ENCODE peak calls at places on chromosomes 2 and 18, in eight cellular contexts. One of them, this sample, is unnamed.

GRCh38 chr2:45992021-45992745 is 305.0 kb upstream of the EPAS1 start:
- DNase-seq in testis: no peak
- DNase-seq in colonic mucosa: peak; percentile 84
- DNase-seq in GM23248: peak; percentile 93
- DNase-seq in naive thymus-derived CD4-positive, alpha-beta T cell: no peak
- DNase-seq in lung: peak; percentile 82
- DNase-seq in tibial artery: peak; percentile 85
- DNase-seq in neural progenitor cell: no peak
- DNase-seq in this sample: peak; percentile 84

GRCh38 chr2:218290316-218291261 is 1.7 kb downstream of the TMBIM1 start:
- DNase-seq in tibial artery: no peak
- DNase-seq in colonic mucosa: no peak
- DNase-seq in lung: no peak
- DNase-seq in GM23248: peak; percentile 28
- DNase-seq in neural progenitor cell: no peak
- DNase-seq in naive thymus-derived CD4-positive, alpha-beta T cell: peak; percentile 42
- DNase-seq in testis: no peak
- DNase-seq in this sample: no peak

GRCh38 chr2:113232123-113232522 is 46.6 kb downstream of the PAX8 start:
- DNase-seq in tibial artery: no peak
- DNase-seq in colonic mucosa: no peak
- DNase-seq in GM23248: no peak
- DNase-seq in naive thymus-derived CD4-positive, alpha-beta T cell: no peak
- DNase-seq in testis: no peak
- DNase-seq in neural progenitor cell: no peak
- DNase-seq in lung: no peak
- DNase-seq in this sample: no peak

GRCh38 chr2:128455710-128456050 is 137.0 kb upstream of the HS6ST1 start:
- DNase-seq in testis: no peak
- DNase-seq in naive thymus-derived CD4-positive, alpha-beta T cell: no peak
- DNase-seq in lung: no peak
- DNase-seq in GM23248: no peak
- DNase-seq in colonic mucosa: no peak
- DNase-seq in neural progenitor cell: no peak
- DNase-seq in tibial artery: peak; percentile 41
- DNase-seq in this sample: peak; percentile 32

GRCh38 chr2:175366814-175367213 is 185.3 kb upstream of the ATP5MC3 start:
- DNase-seq in colonic mucosa: peak; percentile 22
- DNase-seq in neural progenitor cell: peak; percentile 75
- DNase-seq in GM23248: peak; percentile 75
- DNase-seq in naive thymus-derived CD4-positive, alpha-beta T cell: peak; percentile 14
- DNase-seq in tibial artery: no peak
- DNase-seq in testis: peak; percentile 54
- DNase-seq in lung: no peak
- DNase-seq in this sample: no peak

GRCh38 chr18:13635046-13635445 is 91.3 kb downstream of the FAM210A start:
- DNase-seq in testis: no peak
- DNase-seq in colonic mucosa: no peak
- DNase-seq in tibial artery: no peak
- DNase-seq in naive thymus-derived CD4-positive, alpha-beta T cell: no peak
- DNase-seq in neural progenitor cell: no peak
- DNase-seq in GM23248: no peak
- DNase-seq in lung: no peak
- DNase-seq in this sample: no peak

GRCh38 chr2:15729709-15730544 is 138.3 kb downstream of the DDX1 start:
- DNase-seq in tibial artery: no peak
- DNase-seq in naive thymus-derived CD4-positive, alpha-beta T cell: no peak
- DNase-seq in neural progenitor cell: no peak
- DNase-seq in colonic mucosa: no peak
- DNase-seq in GM23248: no peak
- DNase-seq in testis: no peak
- DNase-seq in lung: no peak
- DNase-seq in this sample: no peak

GRCh38 chr2:136407952-136408318 is 290.0 kb upstream of the CXCR4 start:
- DNase-seq in colonic mucosa: no peak
- DNase-seq in testis: no peak
- DNase-seq in naive thymus-derived CD4-positive, alpha-beta T cell: no peak
- DNase-seq in GM23248: no peak
- DNase-seq in lung: no peak
- DNase-seq in neural progenitor cell: no peak
- DNase-seq in tibial artery: no peak
- DNase-seq in this sample: no peak

GRCh38 chr18:49563130-49563540 is 1.3 kb downstream of the LIPG start:
- DNase-seq in naive thymus-derived CD4-positive, alpha-beta T cell: no peak
- DNase-seq in neural progenitor cell: no peak
- DNase-seq in testis: peak; percentile 23
- DNase-seq in colonic mucosa: no peak
- DNase-seq in GM23248: peak; percentile 42
- DNase-seq in tibial artery: no peak
- DNase-seq in lung: no peak
- DNase-seq in this sample: no peak

GRCh38 chr2:45699032-45699658 is 47.7 kb downstream of the PRKCE start:
- DNase-seq in naive thymus-derived CD4-positive, alpha-beta T cell: no peak
- DNase-seq in lung: no peak
- DNase-seq in testis: no peak
- DNase-seq in colonic mucosa: no peak
- DNase-seq in GM23248: peak; percentile 95
- DNase-seq in tibial artery: no peak
- DNase-seq in neural progenitor cell: peak; percentile 41
- DNase-seq in this sample: no peak

DNA sequence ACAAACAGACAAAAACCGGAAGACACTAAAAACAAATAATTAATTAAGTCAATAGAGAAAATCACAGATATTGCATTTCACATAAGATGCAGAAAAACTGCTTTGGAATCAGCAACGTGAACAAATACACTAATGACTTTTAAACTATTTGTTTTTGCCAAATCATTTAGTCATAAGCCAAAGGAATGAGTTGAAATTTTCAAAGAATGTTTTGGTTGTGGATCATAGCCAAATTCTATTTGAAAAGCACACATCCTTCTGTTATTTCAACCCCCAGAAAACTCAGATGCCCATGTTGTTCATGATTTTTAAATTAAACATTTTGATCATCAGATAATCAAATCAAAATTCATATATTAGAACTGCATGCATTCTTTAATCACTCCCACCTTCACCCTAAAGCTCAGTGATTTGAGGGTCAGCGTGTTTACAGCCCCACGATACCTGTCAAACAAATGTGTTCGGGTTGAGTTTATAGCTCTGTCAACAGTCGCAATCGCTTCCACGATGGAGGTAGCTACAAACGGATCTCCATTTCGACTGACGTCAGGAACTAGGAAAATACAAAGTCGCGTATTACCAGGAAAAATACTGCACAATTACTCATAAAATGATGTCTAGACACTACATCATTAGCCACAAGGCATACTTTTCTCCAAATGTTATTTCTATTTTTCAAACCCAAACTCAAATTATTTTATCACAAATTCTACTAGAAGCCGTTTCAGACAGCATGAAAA is 90.2 kb downstream of the PXDN start:
- DNase-seq in lung: no peak
- DNase-seq in naive thymus-derived CD4-positive, alpha-beta T cell: no peak
- DNase-seq in GM23248: peak; percentile 84
- DNase-seq in neural progenitor cell: no peak
- DNase-seq in tibial artery: no peak
- DNase-seq in testis: no peak
- DNase-seq in colonic mucosa: no peak
- DNase-seq in this sample: no peak
- H3K27ac ChIP-seq in lung: peak overlapping the region; percentile 18
- H3K27ac ChIP-seq in naive thymus-derived CD4-positive, alpha-beta T cell: no peak overlapping the region
- H3K27ac ChIP-seq in GM23248: peak overlapping the region; percentile 94
- H3K27ac ChIP-seq in neural progenitor cell: no peak overlapping the region
- H3K27ac ChIP-seq in tibial artery: peak overlapping the region; percentile 77
- H3K27ac ChIP-seq in testis: peak overlapping the region; percentile 9
- H3K27ac ChIP-seq in colonic mucosa: no peak overlapping the region
- H3K27ac ChIP-seq in this sample: peak overlapping the region; percentile 68

GRCh38 chr2:238287702-238288649 is at the start of gene PER2:
- DNase-seq in lung: peak; percentile 59
- DNase-seq in tibial artery: peak; percentile 81
- DNase-seq in colonic mucosa: peak; percentile 65
- DNase-seq in naive thymus-derived CD4-positive, alpha-beta T cell: peak; percentile 34
- DNase-seq in testis: peak; percentile 63
- DNase-seq in GM23248: peak; percentile 97
- DNase-seq in neural progenitor cell: peak; percentile 52
- DNase-seq in this sample: peak; percentile 83

GRCh38 chr2:238286095-238286494 is 2.3 kb downstream of the PER2 start:
- DNase-seq in naive thymus-derived CD4-positive, alpha-beta T cell: no peak
- DNase-seq in neural progenitor cell: no peak
- DNase-seq in GM23248: no peak
- DNase-seq in testis: peak; percentile 75
- DNase-seq in tibial artery: no peak
- DNase-seq in colonic mucosa: no peak
- DNase-seq in lung: no peak
- DNase-seq in this sample: no peak

GRCh38 chr2:238285653-238286082 is 2.7 kb downstream of the PER2 start:
- DNase-seq in colonic mucosa: peak; percentile 95
- DNase-seq in tibial artery: peak; percentile 95
- DNase-seq in testis: peak; percentile 87
- DNase-seq in neural progenitor cell: peak; percentile 65
- DNase-seq in lung: peak; percentile 88
- DNase-seq in GM23248: peak; percentile 98
- DNase-seq in naive thymus-derived CD4-positive, alpha-beta T cell: no peak
- DNase-seq in this sample: peak; percentile 97

GRCh38 chr2:238286987-238287386 is 1.4 kb downstream of the PER2 start:
- DNase-seq in lung: no peak
- DNase-seq in tibial artery: no peak
- DNase-seq in testis: no peak
- DNase-seq in GM23248: peak; percentile 52
- DNase-seq in colonic mucosa: peak; percentile 55
- DNase-seq in neural progenitor cell: no peak
- DNase-seq in naive thymus-derived CD4-positive, alpha-beta T cell: no peak
- DNase-seq in this sample: no peak

GRCh38 chr2:238286551-238286950 is 1.9 kb downstream of the PER2 start:
- DNase-seq in lung: peak; percentile 70
- DNase-seq in testis: peak; percentile 69
- DNase-seq in GM23248: peak; percentile 92
- DNase-seq in colonic mucosa: peak; percentile 72
- DNase-seq in naive thymus-derived CD4-positive, alpha-beta T cell: no peak
- DNase-seq in tibial artery: peak; percentile 91
- DNase-seq in neural progenitor cell: no peak
- DNase-seq in this sample: peak; percentile 85
- H3K4me3 ChIP-seq in lung: no peak overlapping the region
- H3K4me3 ChIP-seq in testis: no peak overlapping the region
- H3K4me3 ChIP-seq in GM23248: peak overlapping the region; percentile 75
- H3K4me3 ChIP-seq in colonic mucosa: no peak overlapping the region
- H3K4me3 ChIP-seq in naive thymus-derived CD4-positive, alpha-beta T cell: no peak overlapping the region
- H3K4me3 ChIP-seq in tibial artery: peak overlapping the region; percentile 90
- H3K4me3 ChIP-seq in neural progenitor cell: no peak overlapping the region
- H3K4me3 ChIP-seq in this sample: no peak overlapping the region

GRCh38 chr2:239749272-239749873 is 275.8 kb downstream of the NDUFA10 start:
- DNase-seq in neural progenitor cell: no peak
- DNase-seq in colonic mucosa: no peak
- DNase-seq in testis: no peak
- DNase-seq in tibial artery: no peak
- DNase-seq in GM23248: no peak
- DNase-seq in lung: no peak
- DNase-seq in naive thymus-derived CD4-positive, alpha-beta T cell: no peak
- DNase-seq in this sample: no peak

GRCh38 chr2:239748811-239749210 is 276.3 kb downstream of the NDUFA10 start:
- DNase-seq in testis: no peak
- DNase-seq in neural progenitor cell: no peak
- DNase-seq in naive thymus-derived CD4-positive, alpha-beta T cell: no peak
- DNase-seq in lung: no peak
- DNase-seq in colonic mucosa: no peak
- DNase-seq in tibial artery: no peak
- DNase-seq in GM23248: no peak
- DNase-seq in this sample: no peak

GRCh38 chr2:239750929-239751718 is 274.0 kb downstream of the NDUFA10 start:
- DNase-seq in GM23248: no peak
- DNase-seq in neural progenitor cell: no peak
- DNase-seq in naive thymus-derived CD4-positive, alpha-beta T cell: no peak
- DNase-seq in lung: no peak
- DNase-seq in tibial artery: no peak
- DNase-seq in testis: no peak
- DNase-seq in colonic mucosa: no peak
- DNase-seq in this sample: no peak

GRCh38 chr2:239751719-239752355 is 273.3 kb downstream of the NDUFA10 start:
- DNase-seq in naive thymus-derived CD4-positive, alpha-beta T cell: peak; percentile 54
- DNase-seq in neural progenitor cell: no peak
- DNase-seq in lung: no peak
- DNase-seq in tibial artery: no peak
- DNase-seq in testis: no peak
- DNase-seq in colonic mucosa: peak; percentile 21
- DNase-seq in GM23248: no peak
- DNase-seq in this sample: no peak

GRCh38 chr2:239750045-239750835 is 274.9 kb downstream of the NDUFA10 start:
- DNase-seq in tibial artery: no peak
- DNase-seq in naive thymus-derived CD4-positive, alpha-beta T cell: no peak
- DNase-seq in GM23248: no peak
- DNase-seq in lung: no peak
- DNase-seq in neural progenitor cell: no peak
- DNase-seq in colonic mucosa: no peak
- DNase-seq in testis: no peak
- DNase-seq in this sample: no peak
- H3K27me3 ChIP-seq in tibial artery: peaks cover 6% of the 10 kb centered on the region
- H3K27me3 ChIP-seq in naive thymus-derived CD4-positive, alpha-beta T cell: no peaks in the 10 kb centered on the region
- H3K27me3 ChIP-seq in GM23248: no peaks in the 10 kb centered on the region
- H3K27me3 ChIP-seq in lung: no peaks in the 10 kb centered on the region
- H3K27me3 ChIP-seq in neural progenitor cell: no peaks in the 10 kb centered on the region
- H3K27me3 ChIP-seq in colonic mucosa: no peaks in the 10 kb centered on the region
- H3K27me3 ChIP-seq in testis: no peaks in the 10 kb centered on the region
- H3K27me3 ChIP-seq in this sample: no peaks in the 10 kb centered on the region

GRCh38 chr2:86199834-86200177 is 549 bp downstream of the MRPL35 start:
- DNase-seq in GM23248: peak; percentile 24
- DNase-seq in neural progenitor cell: no peak
- DNase-seq in colonic mucosa: no peak
- DNase-seq in testis: no peak
- DNase-seq in naive thymus-derived CD4-positive, alpha-beta T cell: peak; percentile 8
- DNase-seq in lung: no peak
- DNase-seq in tibial artery: no peak
- DNase-seq in this sample: no peak
- H3K27ac ChIP-seq in GM23248: peak overlapping the region; percentile 72
- H3K27ac ChIP-seq in neural progenitor cell: no peak overlapping the region
- H3K27ac ChIP-seq in colonic mucosa: peak overlapping the region; percentile 74
- H3K27ac ChIP-seq in testis: peak overlapping the region; percentile 85
- H3K27ac ChIP-seq in naive thymus-derived CD4-positive, alpha-beta T cell: peak overlapping the region; percentile 79
- H3K27ac ChIP-seq in lung: peak overlapping the region; percentile 85
- H3K27ac ChIP-seq in tibial artery: peak overlapping the region; percentile 81
- H3K27ac ChIP-seq in this sample: peak overlapping the region; percentile 90

GRCh38 chr18:37505321-37505720 is 60.3 kb downstream of the CELF4 start:
- DNase-seq in neural progenitor cell: no peak
- DNase-seq in naive thymus-derived CD4-positive, alpha-beta T cell: no peak
- DNase-seq in colonic mucosa: no peak
- DNase-seq in testis: no peak
- DNase-seq in GM23248: no peak
- DNase-seq in lung: no peak
- DNase-seq in tibial artery: no peak
- DNase-seq in this sample: no peak
- H3K4me3 ChIP-seq in neural progenitor cell: no peak overlapping the region
- H3K4me3 ChIP-seq in naive thymus-derived CD4-positive, alpha-beta T cell: no peak overlapping the region
- H3K4me3 ChIP-seq in colonic mucosa: no peak overlapping the region
- H3K4me3 ChIP-seq in testis: no peak overlapping the region
- H3K4me3 ChIP-seq in GM23248: no peak overlapping the region
- H3K4me3 ChIP-seq in lung: no peak overlapping the region
- H3K4me3 ChIP-seq in tibial artery: no peak overlapping the region
- H3K4me3 ChIP-seq in this sample: no peak overlapping the region

GRCh38 chr2:197931661-197932312 is 127.4 kb downstream of the PLCL1 start:
- DNase-seq in lung: no peak
- DNase-seq in colonic mucosa: no peak
- DNase-seq in neural progenitor cell: no peak
- DNase-seq in tibial artery: no peak
- DNase-seq in testis: no peak
- DNase-seq in naive thymus-derived CD4-positive, alpha-beta T cell: no peak
- DNase-seq in GM23248: peak; percentile 85
- DNase-seq in this sample: no peak
- H3K27me3 ChIP-seq in lung: no peaks in the 10 kb centered on the region
- H3K27me3 ChIP-seq in colonic mucosa: no peaks in the 10 kb centered on the region
- H3K27me3 ChIP-seq in neural progenitor cell: no peaks in the 10 kb centered on the region
- H3K27me3 ChIP-seq in tibial artery: no peaks in the 10 kb centered on the region
- H3K27me3 ChIP-seq in testis: no peaks in the 10 kb centered on the region
- H3K27me3 ChIP-seq in naive thymus-derived CD4-positive, alpha-beta T cell: no peaks in the 10 kb centered on the region
- H3K27me3 ChIP-seq in GM23248: no peaks in the 10 kb centered on the region
- H3K27me3 ChIP-seq in this sample: no peaks in the 10 kb centered on the region

GRCh38 chr18:62438402-62438801 is 84.4 kb upstream of the ZCCHC2 start:
- DNase-seq in testis: no peak
- DNase-seq in neural progenitor cell: no peak
- DNase-seq in tibial artery: no peak
- DNase-seq in GM23248: no peak
- DNase-seq in lung: no peak
- DNase-seq in naive thymus-derived CD4-positive, alpha-beta T cell: no peak
- DNase-seq in colonic mucosa: no peak
- DNase-seq in this sample: no peak
- H3K27ac ChIP-seq in testis: no peak overlapping the region
- H3K27ac ChIP-seq in neural progenitor cell: no peak overlapping the region
- H3K27ac ChIP-seq in tibial artery: peak overlapping the region; percentile 87
- H3K27ac ChIP-seq in GM23248: no peak overlapping the region
- H3K27ac ChIP-seq in lung: no peak overlapping the region
- H3K27ac ChIP-seq in naive thymus-derived CD4-positive, alpha-beta T cell: no peak overlapping the region
- H3K27ac ChIP-seq in colonic mucosa: peak overlapping the region; percentile 72
- H3K27ac ChIP-seq in this sample: peak overlapping the region; percentile 76

This sample was measured in right atrium auricular region.